ENCODE peak calls at places on chromosomes 13 and 19, in eight cellular contexts. X is PC-3; N is uterus; E is thoracic aorta; F is CD8-positive, alpha-beta T cell; O is upper lobe of right lung; I is activated B cell treated with CpG ODN at 0.5 μM for 24 hours; W is B cell. Z is an unnamed sample.

GRCh38 chr13:21060827-21061076 is 634 bp downstream of the LATS2 start:
- DNase-seq in X (no peak), N (peak), E (no peak), F (no peak), O (no peak), I (no peak), W (no peak), Z (no peak)

GRCh38 chr13:114101325-114101821 is 31.1 kb downstream of the RASA3 start:
- DNase-seq in X (no peak), N (peak), E (no peak), F (no peak), O (peak), I (no peak), W (no peak), Z (peak)

GRCh38 chr13:112889351-112890290 is 79.4 kb upstream of the MCF2L start:
- DNase-seq in X (no peak), N (no peak), E (no peak), F (no peak), O (no peak), I (no peak), W (no peak), Z (peak)

GRCh38 chr13:49635599-49636433 is 7.5 kb downstream of the ARL11 start:
- DNase-seq in X (no peak), N (no peak), E (no peak), F (peak), O (no peak), I (no peak), W (no peak), Z (no peak)

GRCh38 chr13:111893071-111893606 is 173.8 kb upstream of the SOX1 start:
- DNase-seq in X (no peak), N (no peak), E (no peak), F (no peak), O (no peak), I (no peak), W (no peak), Z (no peak)

GRCh38 chr19:49638360-49638759 is 1.6 kb downstream of the RRAS start:
- DNase-seq in X (no peak), N (no peak), E (no peak), F (no peak), O (no peak), I (no peak), W (no peak), Z (no peak)

GRCh38 chr13:26658491-26658890 is 101.0 kb downstream of the WASF3 start:
- DNase-seq in X (no peak), N (no peak), E (no peak), F (no peak), O (no peak), I (no peak), W (no peak), Z (no peak)

GRCh38 chr13:26482451-26483197 is 74.9 kb upstream of the WASF3 start:
- DNase-seq in X (peak), N (peak), E (peak), F (peak), O (no peak), I (no peak), W (peak), Z (no peak)

GRCh38 chr19:39499082-39499642 is 415 bp downstream of the DLL3 start:
- DNase-seq in X (no peak), N (no peak), E (no peak), F (no peak), O (no peak), I (peak), W (peak), Z (no peak)

GRCh38 chr19:49683814-49684250 is 5.6 kb upstream of the ADM5 start:
- DNase-seq in X (no peak), N (no peak), E (no peak), F (no peak), O (no peak), I (no peak), W (no peak), Z (no peak)

GRCh38 chr19:29630661-29631060 is 24.6 kb downstream of the POP4 start:
- DNase-seq in X (no peak), N (no peak), E (no peak), F (no peak), O (no peak), I (no peak), W (no peak), Z (peak)

GRCh38 chr19:2607712-2608601 is 94.5 kb downstream of the GNG7 start:
- DNase-seq in X (no peak), N (no peak), E (no peak), F (peak), O (no peak), I (peak), W (no peak), Z (peak)

GRCh38 chr19:49809155-49809986 is 3.7 kb downstream of the FUZ start:
- DNase-seq in X (peak), N (peak), E (no peak), F (peak), O (peak), I (peak), W (peak), Z (no peak)

GRCh38 chr19:37055330-37055729 is 22.9 kb upstream of the ZNF420 start:
- DNase-seq in X (no peak), N (no peak), E (no peak), F (no peak), O (no peak), I (no peak), W (no peak), Z (no peak)

GRCh38 chr13:56201834-56202233 is 938.9 kb upstream of the PRR20A start:
- DNase-seq in X (no peak), N (no peak), E (no peak), F (no peak), O (no peak), I (no peak), W (no peak), Z (no peak)

GRCh38 chr19:13646758-13647157 is 117.6 kb upstream of the MRI1 start:
- DNase-seq in X (no peak), N (no peak), E (no peak), F (no peak), O (no peak), I (no peak), W (no peak), Z (no peak)

GRCh38 chr19:42250666-42251531 is 4.0 kb downstream of the ERF start:
- DNase-seq in X (no peak), N (peak), E (no peak), F (no peak), O (peak), I (no peak), W (no peak), Z (no peak)

GRCh38 chr13:79779761-79780160 is 298.8 kb downstream of the NDFIP2 start:
- DNase-seq in X (peak), N (peak), E (no peak), F (no peak), O (no peak), I (no peak), W (no peak), Z (no peak)

GRCh38 chr13:67140006-67140405 is 90.1 kb downstream of the PCDH9 start:
- DNase-seq in X (no peak), N (no peak), E (no peak), F (no peak), O (no peak), I (no peak), W (no peak), Z (no peak)

GRCh38 chr19:14363203-14364097 is 17.8 kb upstream of the ADGRE5 start:
- DNase-seq in X (peak), N (peak), E (peak), F (no peak), O (peak), I (peak), W (no peak), Z (peak)

GRCh38 chr13:111204438-111205177 is 89.5 kb downstream of the ARHGEF7 start:
- DNase-seq in X (no peak), N (peak), E (peak), F (no peak), O (peak), I (no peak), W (no peak), Z (no peak)

GRCh38 chr19:10816691-10817090 is 19.3 kb downstream of the TMED1 start:
- DNase-seq in X (no peak), N (no peak), E (no peak), F (no peak), O (no peak), I (no peak), W (no peak), Z (no peak)

GRCh38 chr19:29841559-29842367 is 30.0 kb downstream of the CCNE1 start:
- DNase-seq in X (peak), N (no peak), E (no peak), F (no peak), O (peak), I (no peak), W (no peak), Z (peak)

GRCh38 chr13:24168392-24168750 is 7.9 kb downstream of the SPATA13 start:
- DNase-seq in X (no peak), N (no peak), E (no peak), F (no peak), O (no peak), I (no peak), W (no peak), Z (no peak)

GRCh38 chr13:80116107-80116506 is 224.8 kb downstream of the SPRY2 start:
- DNase-seq in X (peak), N (no peak), E (no peak), F (no peak), O (no peak), I (no peak), W (no peak), Z (no peak)

GRCh38 chr13:50309872-50310594 is 294.8 kb downstream of the KCNRG start:
- DNase-seq in X (no peak), N (no peak), E (no peak), F (no peak), O (no peak), I (no peak), W (no peak), Z (no peak)

GRCh38 chr19:47113446-47114348 is at the start of gene ZC3H4:
- DNase-seq in X (peak), N (peak), E (peak), F (peak), O (peak), I (peak), W (peak), Z (no peak)

GRCh38 chr13:74070065-74070464 is 64.1 kb downstream of the KLF12 start:
- DNase-seq in X (no peak), N (no peak), E (no peak), F (peak), O (no peak), I (no peak), W (no peak), Z (no peak)

GRCh38 chr19:13692096-13692495 is 72.2 kb upstream of the MRI1 start:
- DNase-seq in X (peak), N (no peak), E (peak), F (no peak), O (no peak), I (no peak), W (no peak), Z (no peak)

GRCh38 chr13:113806104-113806471 is 47.1 kb downstream of the TMEM255B start:
- DNase-seq in X (no peak), N (no peak), E (no peak), F (no peak), O (no peak), I (no peak), W (no peak), Z (peak)

GRCh38 chr13:33452873-33453558 is 167.5 kb upstream of the STARD13 start:
- DNase-seq in X (no peak), N (peak), E (no peak), F (no peak), O (no peak), I (no peak), W (no peak), Z (no peak)

GRCh38 chr13:109974354-109974753 is 188.0 kb upstream of the IRS2 start:
- DNase-seq in X (no peak), N (no peak), E (no peak), F (no peak), O (no peak), I (no peak), W (no peak), Z (no peak)

GRCh38 chr13:24997367-24997967 is 98.5 kb upstream of the PABPC3 start:
- DNase-seq in X (peak), N (no peak), E (no peak), F (no peak), O (no peak), I (no peak), W (no peak), Z (no peak)

GRCh38 chr13:91554101-91554500 is 155.7 kb downstream of the GPC5 start:
- DNase-seq in X (no peak), N (no peak), E (no peak), F (no peak), O (no peak), I (no peak), W (no peak), Z (no peak)

DNA sequence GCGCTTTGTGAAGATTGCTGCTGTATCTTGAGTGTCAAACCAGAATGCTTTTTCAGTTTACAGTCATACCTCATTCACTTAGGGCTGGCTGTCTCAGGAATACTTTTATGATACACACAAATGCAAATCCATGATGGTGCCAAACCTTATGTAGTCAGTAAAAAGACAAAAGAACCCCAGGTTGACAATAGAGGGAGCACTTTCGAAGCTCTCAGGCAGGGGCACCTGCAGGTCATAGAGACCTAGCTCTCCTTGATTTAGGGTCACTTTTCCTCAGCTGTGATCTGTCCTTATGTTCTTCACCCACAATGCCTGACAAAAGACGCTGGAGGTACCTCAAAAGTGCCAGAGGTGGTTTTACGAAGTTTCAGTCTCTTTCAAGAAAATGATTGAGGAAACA is 172.2 kb downstream of the DNAJC15 start:
- DNase-seq in X (peak), N (no peak), E (no peak), F (no peak), O (no peak), I (no peak), W (no peak), Z (no peak)
- TF ChIP-seq CTCF in X (peak), N (no peak), E (no peak), F (no peak), O (no peak), I (no peak), W (no peak), Z (no peak)

GRCh38 chr13:98445340-98446233 is 131.3 kb downstream of the STK24 start:
- DNase-seq in X (peak), N (peak), E (no peak), F (peak), O (peak), I (peak), W (peak), Z (no peak)
- TF ChIP-seq CTCF in X (peak), N (peak), E (peak), F (peak), O (peak), I (peak), W (peak), Z (peak)

GRCh38 chr13:57629391-57629804 is 2.1 kb upstream of the PCDH17 start:
- DNase-seq in X (no peak), N (no peak), E (no peak), F (no peak), O (peak), I (no peak), W (no peak), Z (no peak)
- TF ChIP-seq CTCF in X (no peak), N (no peak), E (no peak), F (no peak), O (no peak), I (no peak), W (no peak), Z (peak)

DNA sequence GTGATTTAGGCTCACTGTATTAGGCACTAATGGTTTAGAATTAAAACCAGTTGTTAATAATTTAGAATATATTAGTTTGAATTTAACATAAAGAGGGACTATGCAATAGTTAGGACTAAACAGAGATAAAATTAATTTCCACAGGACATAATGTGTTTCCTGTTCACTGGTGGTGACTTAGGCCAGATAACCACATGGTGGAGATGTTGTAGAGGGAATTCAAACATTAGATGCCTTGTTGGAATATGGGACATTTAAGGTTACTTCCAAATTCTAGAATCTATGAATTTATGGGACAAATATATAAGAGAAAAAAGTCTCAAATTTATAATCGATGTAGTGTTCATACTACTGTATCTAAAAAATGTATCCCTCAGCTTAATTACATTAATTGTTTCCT is 615.5 kb upstream of the KLHL1 start:
- DNase-seq in X (peak), N (no peak), E (no peak), F (no peak), O (no peak), I (no peak), W (no peak), Z (no peak)
- TF ChIP-seq CTCF in X (peak), N (no peak), E (no peak), F (no peak), O (no peak), I (no peak), W (no peak), Z (peak)

GRCh38 chr13:70795484-70795883 is 687.2 kb upstream of the KLHL1 start:
- DNase-seq in X (peak), N (no peak), E (no peak), F (no peak), O (no peak), I (no peak), W (no peak), Z (no peak)
- TF ChIP-seq CTCF in X (peak), N (no peak), E (no peak), F (no peak), O (no peak), I (no peak), W (no peak), Z (peak)

DNA sequence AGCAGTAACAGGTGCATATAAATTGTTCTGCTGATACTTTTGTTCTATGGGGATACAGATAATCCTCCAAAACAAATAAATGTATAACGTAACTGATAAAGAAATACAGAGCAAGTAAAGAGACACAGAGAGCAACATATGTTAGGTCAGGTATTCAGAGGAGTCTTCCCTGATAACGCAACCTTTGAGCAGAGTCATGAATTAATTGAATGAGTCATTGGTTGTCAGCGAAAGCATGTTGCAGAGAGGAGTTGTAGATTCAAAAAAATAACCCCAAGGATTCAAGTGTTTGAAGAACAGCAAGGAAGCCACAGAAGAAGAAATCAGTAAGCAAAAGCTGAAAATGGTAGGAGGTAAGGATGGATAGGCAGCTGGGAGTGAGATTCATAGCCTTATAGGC is 245.2 kb downstream of the TBC1D4 start:
- DNase-seq in X (peak), N (no peak), E (no peak), F (no peak), O (no peak), I (no peak), W (no peak), Z (no peak)
- TF ChIP-seq CTCF in X (no peak), N (no peak), E (no peak), F (no peak), O (no peak), I (no peak), W (no peak), Z (no peak)

GRCh38 chr19:48196321-48196761 is 25.9 kb downstream of the ZSWIM9 start:
- DNase-seq in X (no peak), N (no peak), E (no peak), F (no peak), O (no peak), I (no peak), W (peak), Z (peak)

GRCh38 chr19:48195106-48195830 is 24.8 kb downstream of the ZSWIM9 start:
- DNase-seq in X (no peak), N (no peak), E (no peak), F (no peak), O (no peak), I (no peak), W (peak), Z (peak)

GRCh38 chr19:48196933-48197665 is 26.6 kb downstream of the ZSWIM9 start:
- DNase-seq in X (no peak), N (no peak), E (no peak), F (no peak), O (no peak), I (no peak), W (no peak), Z (peak)

GRCh38 chr19:48192750-48193149 is 22.3 kb downstream of the ZSWIM9 start:
- DNase-seq in X (no peak), N (no peak), E (no peak), F (no peak), O (no peak), I (no peak), W (no peak), Z (no peak)

GRCh38 chr19:48194041-48194871 is 23.8 kb downstream of the ZSWIM9 start:
- DNase-seq in X (no peak), N (no peak), E (no peak), F (no peak), O (no peak), I (no peak), W (peak), Z (peak)
- TF ChIP-seq CTCF in X (no peak), N (peak), E (peak), F (peak), O (peak), I (no peak), W (peak), Z (peak)

GRCh38 chr19:5109560-5109959 is 140.6 kb downstream of the KDM4B start:
- DNase-seq in X (no peak), N (no peak), E (no peak), F (no peak), O (no peak), I (no peak), W (no peak), Z (no peak)
- TF ChIP-seq CTCF in X (peak), N (no peak), E (no peak), F (no peak), O (no peak), I (no peak), W (no peak), Z (no peak)

GRCh38 chr13:81480634-81481033 is 1139.7 kb upstream of the SPRY2 start:
- DNase-seq in X (peak), N (no peak), E (no peak), F (no peak), O (no peak), I (no peak), W (no peak), Z (no peak)
- TF ChIP-seq CTCF in X (peak), N (no peak), E (no peak), F (no peak), O (no peak), I (no peak), W (no peak), Z (peak)

GRCh38 chr19:54609356-54609791 is 15.9 kb downstream of the LILRA1 start:
- DNase-seq in X (no peak), N (no peak), E (no peak), F (no peak), O (no peak), I (no peak), W (no peak), Z (no peak)
- TF ChIP-seq CTCF in X (no peak), N (no peak), E (no peak), F (no peak), O (no peak), I (no peak), W (no peak), Z (no peak)